ENCODE peak calls at places on chromosomes 1 and 21, in five cellular contexts. One of them, this sample, is unnamed. For H3K9me3 and H3K36me3, the result is how much of the 10 kb centered on the place peaks cover.

GRCh38 chr1:164830628-164831027 is 271.6 kb downstream of the PBX1 start:
- DNase-seq in fibroblast of lung: no peak
- DNase-seq in OCI-LY7: no peak
- DNase-seq in uterus: no peak
- DNase-seq in heart left ventricle: no peak
- DNase-seq in this sample: no peak

GRCh38 chr1:32406629-32407111 is 12.4 kb upstream of the BSDC1 start:
- DNase-seq in fibroblast of lung: no peak
- DNase-seq in OCI-LY7: no peak
- DNase-seq in uterus: no peak
- DNase-seq in heart left ventricle: no peak
- DNase-seq in this sample: no peak

GRCh38 chr1:9039761-9040658 is 13.8 kb upstream of the SLC2A7 start:
- DNase-seq in fibroblast of lung: no peak
- DNase-seq in OCI-LY7: no peak
- DNase-seq in uterus: no peak
- DNase-seq in heart left ventricle: no peak
- DNase-seq in this sample: no peak

GRCh38 chr1:202213361-202214088 is 19.9 kb downstream of the LGR6 start:
- DNase-seq in fibroblast of lung: no peak
- DNase-seq in OCI-LY7: no peak
- DNase-seq in uterus: no peak
- DNase-seq in heart left ventricle: no peak
- DNase-seq in this sample: no peak

GRCh38 chr1:245448858-245449534 is 294.2 kb downstream of the KIF26B start:
- DNase-seq in fibroblast of lung: peak
- DNase-seq in OCI-LY7: no peak
- DNase-seq in uterus: no peak
- DNase-seq in heart left ventricle: no peak
- DNase-seq in this sample: no peak

GRCh38 chr1:211613108-211613947 is 34.4 kb upstream of the SLC30A1 start:
- DNase-seq in fibroblast of lung: peak
- DNase-seq in OCI-LY7: no peak
- DNase-seq in uterus: peak
- DNase-seq in heart left ventricle: peak
- DNase-seq in this sample: peak

GRCh38 chr1:227805606-227806197 is 9.8 kb upstream of the PRSS38 start:
- DNase-seq in fibroblast of lung: peak
- DNase-seq in OCI-LY7: no peak
- DNase-seq in uterus: no peak
- DNase-seq in heart left ventricle: no peak
- DNase-seq in this sample: peak

GRCh38 chr1:153202006-153202405 is 1.2 kb upstream of the LELP1 start:
- DNase-seq in fibroblast of lung: no peak
- DNase-seq in OCI-LY7: no peak
- DNase-seq in uterus: no peak
- DNase-seq in heart left ventricle: no peak
- DNase-seq in this sample: no peak

GRCh38 chr1:43288785-43289466 is 3.5 kb upstream of the C1orf210 start:
- DNase-seq in fibroblast of lung: no peak
- DNase-seq in OCI-LY7: no peak
- DNase-seq in uterus: no peak
- DNase-seq in heart left ventricle: peak
- DNase-seq in this sample: no peak

GRCh38 chr1:184524248-184524647 is 137.4 kb downstream of the C1orf21 start:
- DNase-seq in fibroblast of lung: peak
- DNase-seq in OCI-LY7: no peak
- DNase-seq in uterus: no peak
- DNase-seq in heart left ventricle: no peak
- DNase-seq in this sample: no peak

GRCh38 chr1:196557797-196558196 is 50.4 kb downstream of the KCNT2 start:
- DNase-seq in fibroblast of lung: peak
- DNase-seq in OCI-LY7: no peak
- DNase-seq in uterus: no peak
- DNase-seq in heart left ventricle: no peak
- DNase-seq in this sample: no peak

DNA sequence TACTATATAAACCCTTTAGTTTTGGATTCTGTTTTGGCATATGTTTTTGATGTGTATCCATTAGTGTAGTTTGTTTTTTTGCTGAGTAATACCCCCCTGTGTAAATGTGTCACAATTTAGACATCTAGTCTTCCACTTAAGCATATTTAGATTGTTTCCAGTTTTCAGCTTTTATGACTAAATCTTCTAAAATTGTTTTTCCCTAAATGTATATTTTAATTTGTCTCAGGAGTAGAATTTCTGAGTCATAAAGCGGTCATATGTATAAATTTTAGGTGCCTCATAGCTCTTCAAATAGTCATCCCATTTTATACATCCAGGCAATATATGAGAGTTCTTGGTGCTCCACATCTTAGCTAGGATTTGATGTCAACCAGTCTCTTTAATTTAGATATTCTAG is 1348.0 kb downstream of the MRPL39 start:
- DNase-seq in fibroblast of lung: peak
- DNase-seq in OCI-LY7: no peak
- DNase-seq in uterus: no peak
- DNase-seq in heart left ventricle: no peak
- DNase-seq in this sample: no peak
- H3K9me3 ChIP-seq in fibroblast of lung: under half
- H3K9me3 ChIP-seq in OCI-LY7: under half
- H3K9me3 ChIP-seq in uterus: under half
- H3K9me3 ChIP-seq in heart left ventricle: under half
- H3K9me3 ChIP-seq in this sample: under half

GRCh38 chr1:119968068-119968492 is 71.8 kb upstream of the ADAM30 start:
- DNase-seq in fibroblast of lung: peak
- DNase-seq in OCI-LY7: peak
- DNase-seq in uterus: no peak
- DNase-seq in heart left ventricle: peak
- DNase-seq in this sample: peak

GRCh38 chr1:119968601-119969000 is 72.3 kb upstream of the ADAM30 start:
- DNase-seq in fibroblast of lung: no peak
- DNase-seq in OCI-LY7: no peak
- DNase-seq in uterus: no peak
- DNase-seq in heart left ventricle: no peak
- DNase-seq in this sample: no peak

GRCh38 chr1:119966020-119966419 is 69.7 kb upstream of the ADAM30 start:
- DNase-seq in fibroblast of lung: peak
- DNase-seq in OCI-LY7: no peak
- DNase-seq in uterus: no peak
- DNase-seq in heart left ventricle: no peak
- DNase-seq in this sample: no peak

GRCh38 chr1:119964673-119965363 is 68.5 kb upstream of the ADAM30 start:
- DNase-seq in fibroblast of lung: peak
- DNase-seq in OCI-LY7: no peak
- DNase-seq in uterus: no peak
- DNase-seq in heart left ventricle: peak
- DNase-seq in this sample: peak

GRCh38 chr1:119966681-119967080 is 70.4 kb upstream of the ADAM30 start:
- DNase-seq in fibroblast of lung: no peak
- DNase-seq in OCI-LY7: no peak
- DNase-seq in uterus: no peak
- DNase-seq in heart left ventricle: no peak
- DNase-seq in this sample: no peak
- H3K4me3 ChIP-seq in fibroblast of lung: no peak
- H3K4me3 ChIP-seq in OCI-LY7: no peak
- H3K4me3 ChIP-seq in uterus: no peak
- H3K4me3 ChIP-seq in heart left ventricle: no peak
- H3K4me3 ChIP-seq in this sample: no peak

DNA sequence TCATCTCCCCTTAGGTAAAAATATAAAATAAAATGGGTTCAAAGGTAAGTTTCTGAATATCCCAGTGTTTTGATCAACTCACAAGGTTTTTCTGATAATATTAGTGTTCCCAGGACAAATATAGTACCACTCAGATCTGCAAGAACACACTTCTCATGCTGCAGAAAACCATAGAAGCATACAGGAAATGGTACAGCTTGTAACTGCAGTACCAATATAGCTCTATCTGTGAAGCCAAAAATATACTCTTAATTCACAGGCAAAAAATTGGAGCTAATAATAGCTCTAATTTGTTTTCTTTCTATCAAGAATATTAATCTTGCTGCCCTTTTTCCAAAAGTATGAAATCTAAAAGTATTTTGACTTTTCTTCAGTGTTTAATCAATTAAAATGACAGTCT is 13.2 kb downstream of the VPS45 start:
- DNase-seq in fibroblast of lung: no peak
- DNase-seq in OCI-LY7: peak
- DNase-seq in uterus: no peak
- DNase-seq in heart left ventricle: no peak
- DNase-seq in this sample: no peak
- H3K36me3 ChIP-seq in fibroblast of lung: under half
- H3K36me3 ChIP-seq in OCI-LY7: half or more
- H3K36me3 ChIP-seq in uterus: under half
- H3K36me3 ChIP-seq in heart left ventricle: half or more
- H3K36me3 ChIP-seq in this sample: half or more

GRCh38 chr1:81446006-81446669 is 354.6 kb upstream of the ADGRL2 start:
- DNase-seq in fibroblast of lung: no peak
- DNase-seq in OCI-LY7: no peak
- DNase-seq in uterus: no peak
- DNase-seq in heart left ventricle: peak
- DNase-seq in this sample: no peak
- H3K9me3 ChIP-seq in fibroblast of lung: under half
- H3K9me3 ChIP-seq in OCI-LY7: under half
- H3K9me3 ChIP-seq in uterus: under half
- H3K9me3 ChIP-seq in heart left ventricle: under half
- H3K9me3 ChIP-seq in this sample: under half

GRCh38 chr1:232962761-232963357 is 12.4 kb downstream of the NTPCR start:
- DNase-seq in fibroblast of lung: peak
- DNase-seq in OCI-LY7: no peak
- DNase-seq in uterus: no peak
- DNase-seq in heart left ventricle: no peak
- DNase-seq in this sample: no peak

GRCh38 chr1:232966663-232967062 is 16.3 kb downstream of the NTPCR start:
- DNase-seq in fibroblast of lung: no peak
- DNase-seq in OCI-LY7: no peak
- DNase-seq in uterus: no peak
- DNase-seq in heart left ventricle: no peak
- DNase-seq in this sample: no peak

GRCh38 chr1:232965912-232966217 is 15.5 kb downstream of the NTPCR start:
- DNase-seq in fibroblast of lung: no peak
- DNase-seq in OCI-LY7: no peak
- DNase-seq in uterus: no peak
- DNase-seq in heart left ventricle: no peak
- DNase-seq in this sample: no peak

GRCh38 chr1:232965124-232965911 is 14.9 kb downstream of the NTPCR start:
- DNase-seq in fibroblast of lung: no peak
- DNase-seq in OCI-LY7: no peak
- DNase-seq in uterus: no peak
- DNase-seq in heart left ventricle: no peak
- DNase-seq in this sample: no peak

DNA sequence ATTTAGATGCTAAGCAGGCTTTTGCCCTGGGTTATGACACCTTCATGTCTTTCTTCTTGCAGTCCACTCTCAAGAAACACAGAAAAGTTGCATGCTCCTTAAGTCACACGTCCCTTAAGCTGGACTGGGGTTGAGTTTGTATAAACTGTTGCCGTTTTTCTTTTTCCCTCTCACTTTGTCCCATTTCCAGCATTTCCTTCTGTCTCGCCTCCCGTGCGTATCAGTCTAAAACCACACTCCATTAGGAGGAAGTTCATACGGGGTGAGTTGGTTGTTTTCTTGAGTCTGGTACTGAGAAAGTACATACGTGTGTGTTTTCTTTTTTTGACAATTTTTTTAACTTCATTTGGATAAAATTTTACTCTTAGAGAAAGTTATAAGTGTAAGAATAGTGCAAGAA is 13.0 kb downstream of the NTPCR start:
- DNase-seq in fibroblast of lung: peak
- DNase-seq in OCI-LY7: no peak
- DNase-seq in uterus: no peak
- DNase-seq in heart left ventricle: no peak
- DNase-seq in this sample: no peak
- H3K4me3 ChIP-seq in fibroblast of lung: peak
- H3K4me3 ChIP-seq in OCI-LY7: no peak
- H3K4me3 ChIP-seq in uterus: no peak
- H3K4me3 ChIP-seq in heart left ventricle: no peak
- H3K4me3 ChIP-seq in this sample: no peak

GRCh38 chr1:40748841-40749718 is 34.5 kb upstream of the KCNQ4 start:
- DNase-seq in fibroblast of lung: no peak
- DNase-seq in OCI-LY7: no peak
- DNase-seq in uterus: no peak
- DNase-seq in heart left ventricle: no peak
- DNase-seq in this sample: no peak
- H3K36me3 ChIP-seq in fibroblast of lung: under half
- H3K36me3 ChIP-seq in OCI-LY7: half or more
- H3K36me3 ChIP-seq in uterus: under half
- H3K36me3 ChIP-seq in heart left ventricle: half or more
- H3K36me3 ChIP-seq in this sample: under half

GRCh38 chr1:35532497-35533226 is 24.5 kb downstream of the KIAA0319L start:
- DNase-seq in fibroblast of lung: peak
- DNase-seq in OCI-LY7: no peak
- DNase-seq in uterus: no peak
- DNase-seq in heart left ventricle: no peak
- DNase-seq in this sample: no peak
- H3K9me3 ChIP-seq in fibroblast of lung: under half
- H3K9me3 ChIP-seq in OCI-LY7: under half
- H3K9me3 ChIP-seq in uterus: under half
- H3K9me3 ChIP-seq in heart left ventricle: under half
- H3K9me3 ChIP-seq in this sample: under half

This sample was measured in MG63.